ENCODE peak calls at places on chromosomes 4 and X, in four cellular contexts. R is cardiac muscle cell, B is right cardiac atrium, X is AG10803. L is an unnamed sample.

GRCh38 chrX:105658136-105658535 is 164.2 kb upstream of the NRK start:
- DNase-seq in R (no peak), B (no peak), X (peak), L (no peak)

GRCh38 chrX:103927030-103927429 is 35.4 kb upstream of the TMSB15B start:
- DNase-seq in R (no peak), B (no peak), X (no peak), L (no peak)

GRCh38 chrX:120306640-120307039 is 4.6 kb downstream of the TMEM255A start:
- DNase-seq in R (no peak), B (no peak), X (no peak), L (no peak)

GRCh38 chr4:35252866-35253265 is 991.4 kb downstream of the ARAP2 start:
- DNase-seq in R (no peak), B (no peak), X (no peak), L (no peak)

GRCh38 chrX:111511477-111511876 is at the start of gene SERTM2:
- DNase-seq in R (peak), B (no peak), X (no peak), L (no peak)

GRCh38 chr4:76950846-76951321 is 1.3 kb downstream of the SEPTIN11 start:
- DNase-seq in R (peak), B (no peak), X (peak), L (no peak)

GRCh38 chr4:109989044-109989443 is 76.4 kb downstream of the EGF start:
- DNase-seq in R (no peak), B (no peak), X (no peak), L (no peak)

GRCh38 chr4:127844605-127845116 is 36.0 kb upstream of the PLK4 start:
- DNase-seq in R (no peak), B (no peak), X (no peak), L (no peak)

GRCh38 chr4:154489558-154490260 is 1.9 kb downstream of the DCHS2 start:
- DNase-seq in R (no peak), B (no peak), X (no peak), L (no peak)

GRCh38 chr4:154491341-154491679 is 289 bp downstream of the DCHS2 start:
- DNase-seq in R (peak), B (no peak), X (peak), L (no peak)

GRCh38 chr4:154490589-154491340 is 834 bp downstream of the DCHS2 start:
- DNase-seq in R (peak), B (peak), X (no peak), L (no peak)

GRCh38 chr4:154491731-154492249 is at the start of gene DCHS2:
- DNase-seq in R (peak), B (peak), X (no peak), L (no peak)

GRCh38 chr4:154490261-154490588 is 1.4 kb downstream of the DCHS2 start:
- DNase-seq in R (no peak), B (no peak), X (no peak), L (no peak)
- H3K4me3 ChIP-seq in R (peak), B (no peak), X (no peak), L (no peak)

DNA sequence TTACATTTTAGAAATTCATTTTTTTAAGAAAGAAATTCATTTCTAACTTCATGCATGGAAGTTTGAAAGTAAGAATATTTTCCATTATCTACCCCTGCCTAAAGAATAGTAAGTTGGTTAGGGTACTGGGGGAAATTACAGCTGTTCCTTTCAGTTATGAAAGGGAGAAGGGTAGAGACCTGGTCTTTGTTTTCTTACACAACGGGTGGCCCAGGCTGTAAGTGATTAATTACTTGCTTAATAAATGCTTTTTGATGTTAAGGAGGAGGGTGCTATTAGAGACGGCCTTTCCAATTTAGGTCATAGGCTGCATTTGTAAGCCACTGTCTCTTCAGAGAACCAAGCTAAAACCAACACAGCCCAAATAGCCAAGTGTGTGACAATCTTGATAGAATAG is 12.6 kb downstream of the SCD5 start:
- DNase-seq in R (no peak), B (no peak), X (no peak), L (no peak)
- H3K4me3 ChIP-seq in R (no peak), B (no peak), X (peak), L (peak)

GRCh38 chrX:65407157-65407626 is 127.4 kb downstream of the LAS1L start:
- DNase-seq in R (peak), B (no peak), X (no peak), L (no peak)
- H3K4me3 ChIP-seq in R (peak), B (peak), X (no peak), L (no peak)

DNA sequence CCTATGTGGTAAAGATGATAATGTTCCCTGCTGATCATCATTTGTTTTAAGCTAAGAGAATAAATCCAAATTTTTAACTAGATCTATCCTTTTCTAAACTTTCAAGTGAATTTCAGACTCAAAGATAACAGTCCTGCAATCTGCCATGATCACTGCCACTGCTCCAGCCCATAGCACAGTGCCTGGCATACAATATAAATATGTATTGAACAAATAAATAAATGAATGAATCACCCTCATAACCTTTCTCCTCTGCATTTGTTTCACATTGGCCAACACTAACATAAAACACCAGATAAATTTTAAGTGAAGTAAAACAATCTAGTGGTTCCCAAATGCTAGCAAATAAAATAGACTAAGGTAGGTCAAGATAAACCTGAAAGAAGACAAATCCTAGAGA is 439.0 kb downstream of the GPM6A start:
- DNase-seq in R (no peak), B (no peak), X (peak), L (no peak)
- H3K4me3 ChIP-seq in R (no peak), B (no peak), X (no peak), L (no peak)

GRCh38 chr4:112882286-112882685 is 167.2 kb upstream of the ANK2 start:
- DNase-seq in R (no peak), B (no peak), X (no peak), L (no peak)
- H3K4me3 ChIP-seq in R (no peak), B (peak), X (no peak), L (no peak)

DNA sequence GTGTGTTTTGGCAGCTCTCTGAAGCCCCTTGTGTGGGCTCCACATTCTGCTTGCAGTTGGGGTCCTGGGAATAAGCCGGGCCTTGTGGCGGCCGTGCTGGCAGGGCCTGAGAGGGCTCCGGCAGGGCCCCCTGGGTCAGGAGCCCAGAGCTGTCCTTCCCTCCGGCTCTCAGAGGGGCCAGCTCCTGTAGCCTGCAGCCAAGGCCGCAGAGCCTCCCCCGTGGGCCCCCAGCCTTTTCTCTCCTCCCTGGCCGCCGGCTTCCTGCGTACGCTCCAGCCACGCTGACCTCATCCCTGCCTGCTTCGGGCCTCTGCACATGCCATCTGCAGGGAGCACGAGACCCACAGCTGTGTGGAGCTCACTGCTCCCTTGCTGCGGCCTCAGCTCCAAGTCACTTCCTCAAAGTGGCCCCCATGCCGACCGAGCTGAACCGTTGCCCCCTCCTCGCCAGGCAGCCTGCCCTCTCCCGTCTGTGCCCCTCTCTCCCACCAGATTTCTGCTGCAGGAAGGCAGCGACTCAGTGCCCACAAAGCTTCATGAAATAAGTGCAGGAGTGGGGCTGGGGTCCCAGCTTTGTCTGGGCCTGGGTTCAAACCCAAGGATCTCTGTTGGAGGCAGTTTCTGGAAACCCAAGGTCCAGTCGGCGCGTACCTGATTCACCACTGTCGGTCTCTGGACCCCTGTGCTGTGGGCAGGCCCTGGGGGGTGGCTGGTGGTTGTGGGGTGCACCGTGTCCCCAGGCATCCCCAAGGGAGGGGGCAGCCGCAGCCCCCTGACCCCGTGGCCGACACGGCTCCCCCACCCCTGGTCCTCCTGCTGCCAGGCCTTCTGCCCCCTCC is 57.1 kb upstream of the NKX1-1 start:
- DNase-seq in R (no peak), B (peak), X (peak), L (peak)
- H3K4me3 ChIP-seq in R (no peak), B (no peak), X (no peak), L (no peak)

GRCh38 chr4:75101906-75102888 is 169.3 kb downstream of the PARM1 start:
- DNase-seq in R (no peak), B (no peak), X (no peak), L (no peak)
- H3K4me3 ChIP-seq in R (no peak), B (no peak), X (no peak), L (no peak)

L was measured in skeletal muscle cell.